ENCODE peak calls at places on chromosomes 12 and 14, in seven cellular contexts. W, Y, M, U, N, J and L are unnamed samples.

GRCh38 chr12:76007640-76008039 is 23.9 kb downstream of the PHLDA1 start:
- DNase-seq in W (no peak), Y (no peak), M (no peak), U (no peak), N (no peak), J (no peak), L (no peak)

GRCh38 chr12:41486718-41487117 is 298.6 kb downstream of the PDZRN4 start:
- DNase-seq in W (no peak), Y (no peak), M (peak), U (no peak), N (no peak), J (no peak), L (no peak)

GRCh38 chr14:55577229-55577628 is 2.8 kb upstream of the KTN1 start:
- DNase-seq in W (peak), Y (no peak), M (no peak), U (no peak), N (no peak), J (no peak), L (peak)

GRCh38 chr14:39395555-39396254 is 36.5 kb downstream of the FBXO33 start:
- DNase-seq in W (no peak), Y (no peak), M (no peak), U (no peak), N (no peak), J (peak), L (peak)

GRCh38 chr12:115785548-115785947 is 491.9 kb downstream of the MED13L start:
- DNase-seq in W (no peak), Y (no peak), M (no peak), U (no peak), N (no peak), J (no peak), L (no peak)

GRCh38 chr12:111298583-111299436 is 70.1 kb downstream of the PHETA1 start:
- DNase-seq in W (peak), Y (no peak), M (peak), U (peak), N (no peak), J (peak), L (peak)

GRCh38 chr14:31492759-31493498 is 5.1 kb upstream of the GPR33 start:
- DNase-seq in W (no peak), Y (no peak), M (no peak), U (no peak), N (no peak), J (no peak), L (no peak)

GRCh38 chr12:67650127-67650495 is 1.6 kb downstream of the DYRK2 start:
- DNase-seq in W (peak), Y (peak), M (no peak), U (peak), N (peak), J (peak), L (no peak)

GRCh38 chr12:57779736-57780135 is 2.9 kb upstream of the TSFM start:
- DNase-seq in W (peak), Y (no peak), M (peak), U (no peak), N (no peak), J (no peak), L (no peak)

GRCh38 chr12:121060149-121061001 is 21.3 kb upstream of the OASL start:
- DNase-seq in W (peak), Y (no peak), M (peak), U (peak), N (no peak), J (peak), L (peak)

GRCh38 chr12:93419388-93420034 is 22.2 kb downstream of the UBE2N start:
- DNase-seq in W (peak), Y (no peak), M (peak), U (peak), N (no peak), J (peak), L (peak)

GRCh38 chr12:24280085-24280842 is 330.8 kb upstream of the SOX5 start:
- DNase-seq in W (no peak), Y (no peak), M (no peak), U (peak), N (no peak), J (no peak), L (no peak)

GRCh38 chr14:102870994-102871831 is 51.2 kb upstream of the AMN start:
- DNase-seq in W (no peak), Y (no peak), M (no peak), U (no peak), N (no peak), J (no peak), L (no peak)

GRCh38 chr12:68334136-68334535 is 2.0 kb upstream of the MDM1 start:
- DNase-seq in W (no peak), Y (no peak), M (no peak), U (peak), N (no peak), J (no peak), L (no peak)

GRCh38 chr14:100802766-100803693 is 22.9 kb upstream of the MEG3 start:
- DNase-seq in W (no peak), Y (no peak), M (no peak), U (no peak), N (no peak), J (no peak), L (no peak)

DNA sequence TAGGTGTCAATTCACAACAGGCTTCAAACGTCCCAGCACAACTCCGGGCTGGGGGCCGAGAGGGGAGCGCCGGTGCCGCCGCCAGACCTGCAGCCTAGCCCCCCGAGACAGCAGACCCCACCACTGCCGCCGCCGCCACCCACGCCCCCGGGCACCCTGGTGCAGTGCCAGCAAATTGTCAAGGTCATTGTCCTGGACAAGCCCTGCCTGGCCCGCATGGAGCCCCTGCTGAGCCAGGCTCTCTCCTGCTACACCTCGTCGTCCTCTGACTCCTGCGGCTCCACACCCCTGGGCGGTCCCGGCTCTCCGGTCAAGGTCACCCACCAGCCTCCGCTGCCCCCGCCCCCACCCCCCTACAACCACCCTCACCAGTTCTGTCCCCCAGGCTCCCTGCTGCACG is 39.4 kb downstream of the SLC6A12 start:
- DNase-seq in W (no peak), Y (no peak), M (no peak), U (no peak), N (no peak), J (no peak), L (no peak)
- TF ChIP-seq CTCF in W (no peak), Y (no peak), M (no peak), U (no peak), N (no peak), J (no peak), L (no peak)

GRCh38 chr14:58297762-58298476 is 436 bp upstream of the ARID4A start:
- DNase-seq in W (peak), Y (peak), M (peak), U (peak), N (peak), J (peak), L (peak)
- TF ChIP-seq CTCF in W (no peak), Y (no peak), M (no peak), U (no peak), N (peak), J (no peak), L (no peak)

GRCh38 chr12:81950871-81951270 is 191.7 kb upstream of the PPFIA2 start:
- DNase-seq in W (no peak), Y (no peak), M (no peak), U (no peak), N (no peak), J (no peak), L (no peak)
- TF ChIP-seq CTCF in W (no peak), Y (no peak), M (no peak), U (no peak), N (no peak), J (no peak), L (no peak)

DNA sequence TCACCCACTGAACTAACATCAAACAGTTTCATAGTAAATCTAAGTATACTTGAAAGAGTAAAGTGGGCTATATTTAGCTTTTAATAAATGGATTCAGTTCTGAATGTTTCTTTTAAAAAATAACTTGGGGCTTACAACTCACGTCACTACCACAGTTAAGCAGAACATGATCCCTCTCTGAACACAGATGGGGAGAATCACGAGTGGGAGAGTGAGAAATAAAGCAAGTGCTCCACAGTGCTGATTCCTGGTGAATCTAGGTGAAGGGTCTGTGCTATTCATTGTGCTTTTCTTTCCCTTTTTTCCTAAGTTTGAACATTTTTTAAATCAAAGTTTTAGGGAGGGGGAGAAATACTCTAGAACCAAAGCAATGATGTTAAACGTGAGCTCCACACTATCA is 251.2 kb downstream of the FOXN3 start:
- DNase-seq in W (peak), Y (no peak), M (no peak), U (no peak), N (no peak), J (no peak), L (peak)
- TF ChIP-seq CTCF in W (no peak), Y (no peak), M (no peak), U (no peak), N (no peak), J (no peak), L (no peak)

GRCh38 chr12:642633-643477 is 20.4 kb downstream of the NINJ2 start:
- DNase-seq in W (peak), Y (peak), M (peak), U (peak), N (peak), J (peak), L (peak)
- TF ChIP-seq CTCF in W (peak), Y (peak), M (peak), U (peak), N (peak), J (peak), L (peak)

GRCh38 chr12:98538031-98538430 is 22.6 kb downstream of the TMPO start:
- DNase-seq in W (no peak), Y (no peak), M (no peak), U (no peak), N (no peak), J (no peak), L (no peak)

GRCh38 chr12:98530068-98530467 is 14.7 kb downstream of the TMPO start:
- DNase-seq in W (no peak), Y (no peak), M (no peak), U (peak), N (no peak), J (no peak), L (no peak)

GRCh38 chr12:98533723-98534251 is 18.4 kb downstream of the TMPO start:
- DNase-seq in W (peak), Y (no peak), M (peak), U (peak), N (no peak), J (no peak), L (peak)

GRCh38 chr12:98532687-98533304 is 17.4 kb downstream of the TMPO start:
- DNase-seq in W (peak), Y (no peak), M (peak), U (peak), N (no peak), J (peak), L (peak)
- TF ChIP-seq CTCF in W (peak), Y (peak), M (peak), U (peak), N (peak), J (peak), L (peak)

DNA sequence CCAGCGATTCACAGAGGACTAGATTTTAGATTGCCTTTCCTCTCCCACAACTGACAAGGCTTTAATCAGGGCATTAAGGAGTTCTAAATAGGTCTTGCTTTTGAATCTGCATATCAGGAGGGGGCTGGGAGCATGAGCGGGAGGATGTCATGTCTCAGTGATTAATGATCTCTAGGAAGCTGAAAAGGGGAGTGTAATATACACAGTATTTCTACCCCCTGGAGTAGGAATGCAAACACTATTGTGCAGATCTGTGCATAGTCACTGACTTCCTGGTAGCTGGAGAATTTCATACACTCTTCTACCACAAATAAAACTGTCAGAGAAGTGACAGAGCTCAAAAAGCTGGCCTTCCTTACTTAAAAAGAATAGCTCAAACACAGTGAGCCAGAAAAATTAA is 65.7 kb downstream of the RIC8B start:
- DNase-seq in W (peak), Y (peak), M (peak), U (peak), N (no peak), J (peak), L (peak)
- TF ChIP-seq CTCF in W (no peak), Y (no peak), M (no peak), U (no peak), N (no peak), J (no peak), L (no peak)

DNA sequence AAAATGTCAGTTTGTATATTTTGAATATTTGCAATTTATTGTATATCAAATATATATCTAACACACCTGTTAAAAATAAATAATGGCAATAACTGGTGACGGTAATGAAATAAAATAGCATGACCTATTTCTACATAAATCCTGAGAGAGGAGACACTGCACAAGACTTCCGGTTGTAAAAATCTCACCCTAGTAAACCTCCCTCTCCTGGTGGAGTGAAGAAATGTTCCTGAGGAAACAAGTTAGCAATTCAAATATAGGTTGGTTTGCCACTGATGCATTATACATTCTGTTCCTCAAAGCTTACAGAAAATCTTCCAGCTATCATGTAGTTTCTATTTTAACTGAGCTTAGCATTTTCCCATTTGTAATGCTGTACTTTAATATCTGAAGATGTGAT is 166.2 kb upstream of the SYT10 start:
- DNase-seq in W (no peak), Y (no peak), M (peak), U (peak), N (no peak), J (peak), L (peak)
- TF ChIP-seq CTCF in W (no peak), Y (no peak), M (peak), U (peak), N (no peak), J (peak), L (peak)